ENCODE peak calls at places on chromosomes 4 and X, in nine cellular contexts. S is H9, H is heart right ventricle, D is colonic mucosa, M is astrocyte, N is transverse colon, L is tibial artery, O is SK-N-DZ, C is non-pigmented ciliary epithelial cell. W is an unnamed sample.
A peak's percentile ranks its signal among the peaks of the same experiment; 100 is the strongest.

GRCh38 chrX:111164728-111165127 is 68.7 kb downstream of the PAK3 start:
- DNase-seq in O (no peak), M (no peak), D (no peak), H (no peak), N (no peak), L (no peak), C (no peak), S (no peak), W (no peak)

GRCh38 chrX:20954014-20954413 is 420.2 kb upstream of the CNKSR2 start:
- DNase-seq in S (no peak), L (no peak), N (no peak), D (no peak), H (no peak), O (no peak), M (no peak), C (no peak), W (no peak)

GRCh38 chr4:16969696-16970135 is 71.3 kb upstream of the LDB2 start:
- DNase-seq in S (no peak), O (no peak), D (peak; percentile 50), M (peak; percentile 51), C (peak; percentile 42), L (peak; percentile 81), H (no peak), N (peak; percentile 45), W (no peak)

GRCh38 chrX:117510453-117510852 is 606.2 kb downstream of the KLHL13 start:
- DNase-seq in L (no peak), C (no peak), H (no peak), O (peak; percentile 4), D (no peak), M (no peak), N (no peak), S (no peak), W (peak; percentile 9)

GRCh38 chr4:119729815-119730643 is 101.4 kb upstream of the PDE5A start:
- DNase-seq in C (peak; percentile 97), D (peak; percentile 79), M (peak; percentile 97), N (peak; percentile 73), O (no peak), S (no peak), L (peak; percentile 43), H (no peak), W (no peak)

GRCh38 chr4:173522160-173522873 is 7.7 kb downstream of the HAND2 start:
- DNase-seq in D (peak; percentile 60), L (peak; percentile 85), M (peak; percentile 63), S (peak; percentile 67), O (peak; percentile 90), C (no peak), N (peak; percentile 71), H (peak; percentile 91), W (no peak)

GRCh38 chr4:145984563-145984962 is 45.9 kb upstream of the ZNF827 start:
- DNase-seq in O (no peak), D (peak; percentile 55), N (peak; percentile 20), H (no peak), M (no peak), L (no peak), S (no peak), C (no peak), W (no peak)

GRCh38 chrX:150869450-150869849 is 29.0 kb downstream of the CD99L2 start:
- DNase-seq in O (no peak), D (no peak), M (no peak), C (no peak), N (peak; percentile 34), S (no peak), L (no peak), H (no peak), W (peak; percentile 44)

GRCh38 chrX:109856974-109857373 is 123.9 kb upstream of the ACSL4 start:
- DNase-seq in H (no peak), O (no peak), N (no peak), L (no peak), S (no peak), C (no peak), D (no peak), M (no peak), W (peak; percentile 6)

GRCh38 chrX:45422216-45422925 is 221.7 kb upstream of the DIPK2B start:
- DNase-seq in L (no peak), S (no peak), C (no peak), M (peak; percentile 53), N (no peak), D (no peak), H (no peak), O (no peak), W (no peak)

GRCh38 chr4:133555671-133556070 is 406.6 kb downstream of the PCDH10 start:
- DNase-seq in H (no peak), O (no peak), S (no peak), D (no peak), L (no peak), N (no peak), C (peak; percentile 9), M (peak; percentile 81), W (no peak)

GRCh38 chr4:129014566-129015509 is 78.5 kb downstream of the SCLT1 start:
- DNase-seq in S (no peak), L (no peak), H (no peak), M (peak; percentile 22), N (no peak), D (no peak), O (no peak), C (peak; percentile 2), W (no peak)

GRCh38 chrX:106999002-106999975 is 723 bp downstream of the MORC4 start:
- DNase-seq in C (peak; percentile 19), S (peak; percentile 38), O (peak; percentile 32), N (peak; percentile 52), H (peak; percentile 38), M (peak; percentile 38), D (peak; percentile 65), L (peak; percentile 63), W (peak; percentile 70)

GRCh38 chr4:127965803-127966175 is 583 bp downstream of the ABHD18 start:
- DNase-seq in D (peak; percentile 65), C (no peak), N (peak; percentile 70), S (peak; percentile 75), O (peak; percentile 53), H (peak; percentile 19), L (peak; percentile 29), M (peak; percentile 5), W (peak; percentile 58)

GRCh38 chr4:75030649-75031235 is 97.8 kb downstream of the PARM1 start:
- DNase-seq in D (peak; percentile 94), M (no peak), O (no peak), H (no peak), L (no peak), N (peak; percentile 82), S (no peak), C (no peak), W (no peak)

GRCh38 chr4:3607690-3608514 is 75.7 kb upstream of the LRPAP1 start:
- DNase-seq in S (no peak), N (no peak), C (no peak), M (no peak), D (no peak), H (no peak), L (no peak), O (peak; percentile 33), W (no peak)

GRCh38 chr4:142416711-142417275 is 429.3 kb downstream of the INPP4B start:
- DNase-seq in L (no peak), H (no peak), D (no peak), O (no peak), S (no peak), N (no peak), C (no peak), M (peak; percentile 71), W (no peak)

GRCh38 chrX:132612990-132613564 is 124.2 kb upstream of the MBNL3 start:
- DNase-seq in H (peak; percentile 37), S (peak; percentile 44), L (peak; percentile 22), D (peak; percentile 38), N (peak; percentile 27), C (no peak), M (no peak), O (no peak), W (peak; percentile 49)

GRCh38 chr4:8438743-8439142 is 1.8 kb downstream of the ACOX3 start:
- DNase-seq in M (no peak), D (no peak), S (no peak), L (no peak), H (no peak), N (no peak), O (no peak), C (no peak), W (no peak)

GRCh38 chr4:139617702-139618490 is 47.7 kb upstream of the MGST2 start:
- DNase-seq in O (peak; percentile 23), H (no peak), S (no peak), N (no peak), M (no peak), C (no peak), D (no peak), L (no peak), W (no peak)

GRCh38 chrX:129427267-129427666 is 96.0 kb downstream of the SMARCA1 start:
- DNase-seq in N (no peak), C (no peak), L (no peak), O (no peak), D (no peak), S (no peak), M (no peak), H (no peak), W (no peak)

GRCh38 chrX:119729408-119730201 is 28.8 kb upstream of the SOWAHD start:
- DNase-seq in D (peak; percentile 57), H (peak; percentile 16), M (no peak), O (peak; percentile 46), N (peak; percentile 64), L (peak; percentile 28), S (peak; percentile 60), C (no peak), W (peak; percentile 43)

GRCh38 chrX:133868250-133868649 is 117.1 kb downstream of the GPC3 start:
- DNase-seq in M (no peak), D (no peak), N (no peak), H (no peak), O (no peak), S (no peak), C (no peak), L (no peak), W (no peak)

GRCh38 chrX:15856580-15856979 is 2.0 kb upstream of the AP1S2 start:
- DNase-seq in C (no peak), L (no peak), S (no peak), D (no peak), N (no peak), M (no peak), H (no peak), O (no peak), W (no peak)

GRCh38 chr4:158624889-158625478 is 46.7 kb downstream of the C4orf46 start:
- DNase-seq in S (peak; percentile 26), M (peak; percentile 41), C (peak; percentile 30), L (no peak), N (no peak), D (peak; percentile 18), H (no peak), O (peak; percentile 38), W (peak; percentile 77)

GRCh38 chrX:136182394-136182793 is 35.1 kb downstream of the FHL1 start:
- DNase-seq in M (no peak), H (no peak), S (no peak), L (no peak), D (no peak), O (no peak), N (no peak), C (no peak), W (no peak)

GRCh38 chrX:14356401-14356800 is 172.9 kb upstream of the GLRA2 start:
- DNase-seq in N (no peak), M (no peak), L (no peak), D (no peak), S (no peak), C (no peak), H (no peak), O (no peak), W (no peak)

GRCh38 chr4:172147702-172148101 is 334.5 kb downstream of the GALNTL6 start:
- DNase-seq in D (no peak), M (peak; percentile 1), O (no peak), L (no peak), C (no peak), S (no peak), H (no peak), N (no peak), W (no peak)

GRCh38 chrX:71996826-71997225 is 86.2 kb downstream of the NHSL2 start:
- DNase-seq in H (peak; percentile 35), S (peak; percentile 74), N (no peak), M (no peak), L (peak; percentile 70), D (no peak), O (no peak), C (no peak), W (no peak)

GRCh38 chr4:185573651-185574199 is 38.4 kb upstream of the PDLIM3 start:
- DNase-seq in O (peak; percentile 82), H (no peak), D (no peak), L (no peak), N (no peak), S (peak; percentile 88), M (peak; percentile 80), C (peak; percentile 84), W (no peak)

GRCh38 chrX:13662537-13662841 is 9.5 kb downstream of the TCEANC start:
- DNase-seq in C (no peak), L (no peak), S (no peak), D (no peak), M (no peak), N (no peak), O (no peak), H (no peak), W (no peak)

W was measured in Ammon's horn.